ENCODE peak calls at places on chromosomes 4 and X, in eight cellular contexts. O, C, X, A, T, N, U and Y are unnamed samples.

GRCh38 chr4:12716896-12717295 is 767.2 kb downstream of the RAB28 start:
- DNase-seq in A (no peak), X (no peak), U (no peak), C (no peak), O (no peak), T (no peak), N (no peak), Y (no peak)

GRCh38 chrX:136047001-136047642 is 61.9 kb downstream of the SLC9A6 start:
- DNase-seq in N (peak), T (no peak), C (no peak), U (no peak), O (peak), A (no peak), X (no peak), Y (peak)

GRCh38 chr4:111641813-111642579 is 503.3 kb upstream of the FAM241A start:
- DNase-seq in X (peak), O (peak), T (no peak), U (peak), A (peak), N (peak), C (peak), Y (peak)

GRCh38 chr4:41526628-41527027 is 11.3 kb upstream of the LIMCH1 start:
- DNase-seq in T (no peak), O (no peak), C (no peak), U (no peak), N (peak), A (no peak), X (no peak), Y (no peak)

GRCh38 chrX:71282514-71283408 is 674 bp upstream of the NONO start:
- DNase-seq in C (peak), O (peak), A (no peak), N (peak), U (no peak), T (no peak), X (no peak), Y (peak)

GRCh38 chr4:184575306-184575705 is 73.9 kb downstream of the CASP3 start:
- DNase-seq in O (no peak), T (no peak), A (no peak), N (no peak), X (no peak), U (no peak), C (no peak), Y (no peak)

GRCh38 chr4:142314686-142315085 is 531.4 kb downstream of the INPP4B start:
- DNase-seq in N (no peak), U (no peak), A (no peak), T (no peak), C (no peak), X (peak), O (no peak), Y (no peak)

GRCh38 chrX:57583477-57583876 is 8.3 kb upstream of the ZXDB start:
- DNase-seq in T (no peak), X (no peak), O (peak), N (no peak), C (no peak), A (no peak), U (no peak), Y (no peak)

GRCh38 chrX:153766871-153767673 is 3.0 kb downstream of the PLXNB3 start:
- DNase-seq in X (no peak), C (no peak), N (no peak), A (no peak), U (no peak), T (peak), O (no peak), Y (no peak)

GRCh38 chr4:10298681-10299080 is 158.5 kb downstream of the ZNF518B start:
- DNase-seq in A (no peak), C (no peak), O (no peak), T (no peak), U (no peak), N (no peak), X (no peak), Y (no peak)

GRCh38 chrX:15405846-15406245 is 21.6 kb upstream of the VEGFD start:
- DNase-seq in U (no peak), O (no peak), C (peak), A (no peak), N (no peak), X (no peak), T (no peak), Y (no peak)

GRCh38 chr4:156958276-156959074 is 13.1 kb downstream of the PDGFC start:
- DNase-seq in X (no peak), T (no peak), U (no peak), A (no peak), C (peak), O (no peak), N (no peak), Y (no peak)

GRCh38 chr4:81631958-81632439 is 160.3 kb upstream of the RASGEF1B start:
- DNase-seq in N (peak), T (peak), O (peak), A (no peak), C (peak), U (no peak), X (no peak), Y (no peak)

GRCh38 chrX:132025085-132025484 is 2.0 kb downstream of the STK26 start:
- DNase-seq in X (no peak), N (no peak), T (no peak), O (no peak), U (no peak), A (no peak), C (no peak), Y (no peak)

GRCh38 chr4:110653602-110654253 is 30.9 kb upstream of the PITX2 start:
- DNase-seq in T (no peak), A (no peak), U (no peak), O (no peak), X (no peak), C (no peak), N (no peak), Y (no peak)

GRCh38 chr4:176413171-176413570 is 93.4 kb downstream of the SPCS3 start:
- DNase-seq in X (no peak), A (no peak), U (no peak), C (no peak), T (no peak), O (no peak), N (no peak), Y (no peak)

GRCh38 chrX:105653891-105654290 is 168.4 kb upstream of the NRK start:
- DNase-seq in N (no peak), C (peak), U (no peak), A (no peak), T (no peak), O (peak), X (no peak), Y (no peak)

GRCh38 chr4:172736046-172736445 is 432.6 kb upstream of the GALNT7 start:
- DNase-seq in N (no peak), U (no peak), C (no peak), A (no peak), T (no peak), X (no peak), O (no peak), Y (no peak)

GRCh38 chrX:63470506-63470905 is 119.4 kb upstream of the SPIN4 start:
- DNase-seq in A (no peak), T (no peak), X (no peak), N (no peak), O (no peak), C (no peak), U (no peak), Y (no peak)

GRCh38 chr4:1992468-1993168 is 16.2 kb downstream of the NELFA start:
- DNase-seq in U (no peak), X (no peak), A (no peak), T (no peak), N (no peak), O (peak), C (peak), Y (no peak)

GRCh38 chrX:71178908-71179307 is 34.3 kb downstream of the NLGN3 start:
- DNase-seq in A (peak), X (peak), T (peak), C (peak), N (peak), O (peak), U (no peak), Y (peak)

GRCh38 chrX:154384284-154384892 is 5.3 kb downstream of the EMD start:
- DNase-seq in O (peak), T (no peak), U (no peak), A (no peak), N (no peak), C (peak), X (no peak), Y (no peak)

GRCh38 chr4:3135155-3136011 is 60.9 kb downstream of the HTT start:
- DNase-seq in X (no peak), U (no peak), T (no peak), N (no peak), O (no peak), A (no peak), C (peak), Y (no peak)

GRCh38 chr4:3130826-3131225 is 56.3 kb downstream of the HTT start:
- DNase-seq in U (no peak), C (no peak), O (no peak), N (no peak), A (no peak), X (no peak), T (no peak), Y (no peak)

GRCh38 chr4:3134201-3134600 is 59.7 kb downstream of the HTT start:
- DNase-seq in T (no peak), C (no peak), U (no peak), A (no peak), X (peak), N (no peak), O (no peak), Y (no peak)

GRCh38 chr4:3137908-3138307 is 63.4 kb downstream of the HTT start:
- DNase-seq in U (no peak), T (no peak), N (no peak), A (no peak), X (no peak), C (no peak), O (no peak), Y (no peak)

GRCh38 chr4:3136454-3136853 is 62.0 kb downstream of the HTT start:
- DNase-seq in A (no peak), N (peak), U (no peak), C (peak), T (no peak), O (peak), X (no peak), Y (no peak)
- TF ChIP-seq CTCF in A (peak), N (peak), U (no peak), C (peak), T (peak), O (peak), X (peak), Y (peak)

GRCh38 chr4:182809417-182810102 is 107.6 kb downstream of the DCTD start:
- DNase-seq in T (no peak), U (no peak), X (no peak), A (no peak), N (no peak), C (no peak), O (no peak), Y (no peak)
- TF ChIP-seq CTCF in T (no peak), U (no peak), X (peak), A (no peak), N (peak), C (no peak), O (no peak), Y (no peak)

DNA sequence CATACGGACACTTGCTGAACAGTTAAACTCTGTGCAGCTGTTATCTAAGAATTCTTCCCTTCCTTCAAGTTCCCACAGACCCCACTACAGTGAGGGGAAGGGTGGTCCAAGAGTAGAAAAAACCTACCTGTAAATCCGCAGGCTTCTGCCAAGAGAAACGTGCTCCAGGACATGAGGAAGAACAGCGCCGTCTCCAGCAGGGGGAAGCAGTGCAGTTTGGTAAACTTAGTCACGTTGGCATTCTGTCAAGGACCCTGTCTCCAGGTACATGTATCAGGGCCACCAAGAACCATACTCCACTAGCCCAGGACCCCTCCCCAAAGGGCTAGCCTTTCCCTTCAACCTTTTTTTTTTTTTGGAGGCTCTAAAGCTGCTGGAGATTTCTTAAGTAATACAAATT is 79.9 kb downstream of the CHST7 start:
- DNase-seq in T (peak), U (no peak), O (no peak), N (peak), C (peak), A (no peak), X (no peak), Y (no peak)
- TF ChIP-seq CTCF in T (peak), U (no peak), O (peak), N (no peak), C (peak), A (no peak), X (no peak), Y (peak)

GRCh38 chrX:42714981-42715688 is 62.8 kb downstream of the PPP1R2C start:
- DNase-seq in X (peak), O (no peak), C (no peak), U (no peak), T (peak), A (no peak), N (no peak), Y (no peak)
- TF ChIP-seq CTCF in X (peak), O (no peak), C (peak), U (no peak), T (peak), A (peak), N (peak), Y (no peak)

DNA sequence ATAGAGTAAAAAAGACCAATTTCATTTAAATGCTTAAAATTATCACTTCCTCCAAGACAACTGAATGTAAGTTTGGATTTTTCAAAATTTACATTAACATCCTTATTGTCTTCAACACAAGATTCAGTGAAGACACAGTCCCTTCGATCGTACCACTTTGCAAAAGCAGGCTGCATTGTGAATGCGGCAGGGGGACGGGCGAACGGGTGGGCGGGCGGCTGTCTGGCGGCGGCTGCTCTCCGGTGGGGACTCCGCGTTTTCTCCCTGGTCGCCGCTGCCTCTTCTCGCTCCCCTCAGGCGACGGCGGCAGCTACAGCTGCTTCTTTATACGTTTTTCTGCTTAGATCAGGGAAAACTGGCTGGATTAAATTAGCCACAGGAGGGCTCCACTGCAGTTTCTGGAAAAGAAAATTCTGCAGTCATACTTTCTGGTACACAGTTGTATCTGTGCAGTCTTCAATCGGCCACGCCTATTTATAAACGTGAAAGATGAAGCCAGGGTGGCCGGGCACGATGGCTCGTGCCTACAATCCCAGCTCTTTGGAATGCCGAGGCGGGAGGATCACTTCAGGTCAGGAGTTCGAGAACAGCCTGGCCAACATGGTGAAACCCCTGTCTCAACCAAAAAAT is 33.9 kb upstream of the HPF1 start:
- DNase-seq in A (peak), N (peak), U (no peak), X (peak), O (peak), C (peak), T (no peak), Y (peak)
- TF ChIP-seq CTCF in A (peak), N (peak), U (peak), X (peak), O (peak), C (peak), T (peak), Y (peak)

GRCh38 chr4:182680196-182680771 is 236.9 kb downstream of the DCTD start:
- DNase-seq in A (no peak), N (no peak), T (no peak), O (no peak), C (no peak), U (no peak), X (no peak), Y (no peak)

GRCh38 chr4:182683666-182684065 is 233.5 kb downstream of the DCTD start:
- DNase-seq in C (peak), O (peak), T (no peak), U (no peak), N (no peak), X (no peak), A (no peak), Y (no peak)

GRCh38 chr4:182679531-182679930 is 237.7 kb downstream of the DCTD start:
- DNase-seq in A (no peak), X (no peak), C (no peak), T (no peak), O (no peak), U (no peak), N (no peak), Y (no peak)

GRCh38 chr4:182678590-182678989 is 238.6 kb downstream of the DCTD start:
- DNase-seq in N (no peak), O (no peak), T (no peak), U (no peak), C (no peak), X (no peak), A (no peak), Y (no peak)
- TF ChIP-seq CTCF in N (no peak), O (no peak), T (no peak), U (no peak), C (no peak), X (no peak), A (no peak), Y (no peak)